ENCODE peak calls at places on chromosome 21, in six cellular contexts. Q, X, M, G, C and H are unnamed samples.

GRCh38 chr21:38159355-38159754 is 97.4 kb upstream of the KCNJ15 start:
- DNase-seq in Q (peak), X (peak), M (peak), G (peak), C (peak), H (peak)

GRCh38 chr21:41536076-41536826 is 28.3 kb upstream of the TMPRSS2 start:
- DNase-seq in Q (no peak), X (no peak), M (no peak), G (no peak), C (no peak), H (peak)

GRCh38 chr21:24456358-24456757 is 1150.9 kb downstream of the MRPL39 start:
- DNase-seq in Q (no peak), X (no peak), M (no peak), G (no peak), C (no peak), H (no peak)

GRCh38 chr21:19523731-19524130 is 1120.1 kb upstream of the TMPRSS15 start:
- DNase-seq in Q (no peak), X (no peak), M (no peak), G (peak), C (no peak), H (no peak)

GRCh38 chr21:45076245-45076661 is 1.9 kb downstream of the ADARB1 start:
- DNase-seq in Q (no peak), X (peak), M (peak), G (peak), C (no peak), H (no peak)

GRCh38 chr21:35628331-35628730 is 432.0 kb downstream of the SETD4 start:
- DNase-seq in Q (no peak), X (no peak), M (no peak), G (peak), C (no peak), H (peak)

GRCh38 chr21:46097826-46098286 is at the start of gene COL6A2:
- DNase-seq in Q (peak), X (peak), M (peak), G (peak), C (peak), H (peak)

GRCh38 chr21:15754640-15755039 is 24.9 kb downstream of the USP25 start:
- DNase-seq in Q (no peak), X (peak), M (no peak), G (peak), C (no peak), H (peak)

GRCh38 chr21:46392921-46393320 is 65.8 kb upstream of the DIP2A start:
- DNase-seq in Q (no peak), X (peak), M (no peak), G (no peak), C (no peak), H (no peak)

GRCh38 chr21:16551101-16551695 is 821.4 kb downstream of the USP25 start:
- DNase-seq in Q (no peak), X (no peak), M (no peak), G (no peak), C (no peak), H (no peak)

GRCh38 chr21:40839551-40839950 is 7.4 kb downstream of the DSCAM start:
- DNase-seq in Q (no peak), X (no peak), M (no peak), G (no peak), C (no peak), H (no peak)

GRCh38 chr21:46181436-46181835 is 2.8 kb downstream of the SPATC1L start:
- DNase-seq in Q (no peak), X (no peak), M (peak), G (no peak), C (no peak), H (no peak)

GRCh38 chr21:15617968-15618367 is 111.8 kb upstream of the USP25 start:
- DNase-seq in Q (peak), X (peak), M (no peak), G (peak), C (no peak), H (no peak)

GRCh38 chr21:45001134-45002095 is 61.6 kb downstream of the SLX9 start:
- DNase-seq in Q (no peak), X (peak), M (no peak), G (no peak), C (no peak), H (no peak)

GRCh38 chr21:45427331-45428271 is 22.6 kb downstream of the COL18A1 start:
- DNase-seq in Q (no peak), X (peak), M (peak), G (peak), C (no peak), H (peak)

GRCh38 chr21:45769239-45769758 is 125.8 kb downstream of the PCBP3 start:
- DNase-seq in Q (no peak), X (no peak), M (no peak), G (no peak), C (no peak), H (no peak)

GRCh38 chr21:41207401-41208388 is 39.7 kb downstream of the BACE2 start:
- DNase-seq in Q (no peak), X (peak), M (no peak), G (no peak), C (no peak), H (no peak)

GRCh38 chr21:43654806-43655489 is 4.3 kb downstream of the HSF2BP start:
- DNase-seq in Q (no peak), X (peak), M (no peak), G (no peak), C (no peak), H (no peak)

GRCh38 chr21:45433911-45434644 is 29.1 kb downstream of the COL18A1 start:
- DNase-seq in Q (no peak), X (no peak), M (no peak), G (no peak), C (no peak), H (no peak)

GRCh38 chr21:46424621-46425020 is 34.1 kb upstream of the DIP2A start:
- DNase-seq in Q (no peak), X (no peak), M (no peak), G (no peak), C (no peak), H (no peak)

GRCh38 chr21:44058652-44058964 is 46.5 kb downstream of the TRAPPC10 start:
- DNase-seq in Q (no peak), X (no peak), M (no peak), G (no peak), C (no peak), H (no peak)

GRCh38 chr21:44364151-44365053 is 11.0 kb downstream of the TRPM2 start:
- DNase-seq in Q (no peak), X (no peak), M (peak), G (no peak), C (no peak), H (no peak)

GRCh38 chr21:24514081-24514733 is 1093.1 kb downstream of the MRPL39 start:
- DNase-seq in Q (no peak), X (peak), M (no peak), G (no peak), C (no peak), H (no peak)

GRCh38 chr21:43600642-43601397 is 58.5 kb downstream of the HSF2BP start:
- DNase-seq in Q (no peak), X (peak), M (no peak), G (peak), C (no peak), H (peak)

GRCh38 chr21:41186763-41187536 is 19.0 kb downstream of the BACE2 start:
- DNase-seq in Q (no peak), X (no peak), M (peak), G (no peak), C (no peak), H (peak)

GRCh38 chr21:34545079-34545884 is 33.3 kb upstream of the KCNE1 start:
- DNase-seq in Q (no peak), X (peak), M (no peak), G (peak), C (no peak), H (peak)

GRCh38 chr21:38027901-38028300 is 111.6 kb upstream of the KCNJ6 start:
- DNase-seq in Q (no peak), X (no peak), M (no peak), G (no peak), C (no peak), H (no peak)

GRCh38 chr21:37917612-37918011 is 1.4 kb upstream of the KCNJ6 start:
- DNase-seq in Q (no peak), X (peak), M (no peak), G (peak), C (no peak), H (peak)

GRCh38 chr21:34765619-34766018 is 96.8 kb downstream of the CLIC6 start:
- DNase-seq in Q (no peak), X (no peak), M (no peak), G (no peak), C (no peak), H (no peak)

GRCh38 chr21:46199436-46200373 is 15.4 kb upstream of the SPATC1L start:
- DNase-seq in Q (no peak), X (peak), M (no peak), G (peak), C (no peak), H (no peak)

GRCh38 chr21:14773777-14774345 is 227.7 kb upstream of the SAMSN1 start:
- DNase-seq in Q (peak), X (no peak), M (peak), G (peak), C (peak), H (peak)

GRCh38 chr21:45876381-45877159 is 105.0 kb upstream of the COL6A1 start:
- DNase-seq in Q (peak), X (no peak), M (no peak), G (peak), C (no peak), H (no peak)

GRCh38 chr21:17775431-17776126 is 43.6 kb downstream of the C21orf91 start:
- DNase-seq in Q (no peak), X (no peak), M (no peak), G (no peak), C (no peak), H (no peak)

GRCh38 chr21:35191128-35191527 is 142.0 kb upstream of the RUNX1 start:
- DNase-seq in Q (no peak), X (no peak), M (no peak), G (no peak), C (no peak), H (no peak)

GRCh38 chr21:45767071-45768006 is 123.8 kb downstream of the PCBP3 start:
- DNase-seq in Q (no peak), X (peak), M (no peak), G (no peak), C (no peak), H (no peak)

GRCh38 chr21:17270234-17270633 is 242.6 kb upstream of the CXADR start:
- DNase-seq in Q (no peak), X (peak), M (no peak), G (peak), C (no peak), H (peak)

GRCh38 chr21:19268634-19269138 is 865.1 kb upstream of the TMPRSS15 start:
- DNase-seq in Q (no peak), X (no peak), M (no peak), G (no peak), C (no peak), H (no peak)

GRCh38 chr21:20882462-20883415 is 115.5 kb upstream of the NCAM2 start:
- DNase-seq in Q (peak), X (peak), M (peak), G (peak), C (peak), H (peak)

GRCh38 chr21:30329203-30329868 is 8.2 kb downstream of the KRTAP27-1 start:
- DNase-seq in Q (no peak), X (no peak), M (no peak), G (no peak), C (no peak), H (no peak)

DNA sequence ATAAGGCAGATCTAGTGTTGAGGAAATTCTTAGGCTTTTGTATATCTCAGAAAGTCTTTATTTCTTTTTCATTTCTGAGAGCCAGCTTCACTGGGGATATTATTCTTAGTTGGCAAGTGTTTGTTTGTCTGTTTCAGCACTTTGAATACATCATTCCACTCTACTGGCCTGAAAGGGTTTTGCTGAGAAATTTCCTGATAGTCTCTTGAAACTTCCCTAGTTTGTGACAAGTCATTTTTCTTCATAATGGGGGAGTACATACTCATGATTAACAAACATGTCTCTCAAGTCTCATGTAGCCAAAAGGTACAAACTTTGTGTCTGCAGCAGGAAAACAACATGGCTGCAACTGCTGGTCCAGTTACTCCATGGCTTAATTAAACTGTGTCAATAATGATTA is 6.3 kb upstream of the KRTAP26-1 start:
- DNase-seq in Q (no peak), X (no peak), M (no peak), G (no peak), C (no peak), H (no peak)
- H4K91ac ChIP-seq in Q (no peak), X (no peak), M (no peak), G (no peak), C (no peak), H (no peak)

GRCh38 chr21:36800734-36801133 is 101.8 kb downstream of the SIM2 start:
- DNase-seq in Q (no peak), X (no peak), M (no peak), G (no peak), C (no peak), H (no peak)

GRCh38 chr21:36796070-36796469 is 97.2 kb downstream of the SIM2 start:
- DNase-seq in Q (no peak), X (no peak), M (no peak), G (no peak), C (no peak), H (no peak)

GRCh38 chr21:36803051-36803709 is 104.3 kb downstream of the SIM2 start:
- DNase-seq in Q (no peak), X (no peak), M (no peak), G (no peak), C (no peak), H (no peak)

GRCh38 chr21:36799869-36800268 is 101.0 kb downstream of the SIM2 start:
- DNase-seq in Q (no peak), X (peak), M (no peak), G (peak), C (no peak), H (no peak)

DNA sequence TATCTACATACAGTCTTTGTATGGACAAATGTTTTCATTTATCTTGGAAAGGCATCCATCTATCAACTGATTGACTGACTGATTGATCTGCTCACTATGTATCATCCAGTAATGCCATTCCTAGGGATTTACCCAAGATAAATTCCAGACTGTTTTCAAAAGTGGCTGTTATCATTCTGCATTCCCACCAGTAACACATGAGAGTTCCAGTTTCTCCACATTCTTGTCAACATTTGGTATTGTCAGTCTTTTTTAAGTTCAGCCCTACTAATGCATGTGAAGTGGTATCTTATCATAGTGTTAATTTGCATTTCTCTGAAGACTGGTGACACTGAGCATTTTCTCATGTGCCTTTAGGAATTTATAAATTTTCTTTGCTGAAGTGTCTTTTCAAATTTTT is 99.5 kb downstream of the SIM2 start:
- DNase-seq in Q (no peak), X (no peak), M (no peak), G (no peak), C (no peak), H (peak)
- H3K18ac ChIP-seq in Q (no peak), X (no peak), M (no peak), G (no peak), C (no peak), H (no peak)

GRCh38 chr21:26224351-26224750 is 53.8 kb upstream of the APP start:
- DNase-seq in Q (no peak), X (no peak), M (no peak), G (no peak), C (no peak), H (no peak)
- H4K91ac ChIP-seq in Q (no peak), X (no peak), M (no peak), G (no peak), C (no peak), H (no peak)

DNA sequence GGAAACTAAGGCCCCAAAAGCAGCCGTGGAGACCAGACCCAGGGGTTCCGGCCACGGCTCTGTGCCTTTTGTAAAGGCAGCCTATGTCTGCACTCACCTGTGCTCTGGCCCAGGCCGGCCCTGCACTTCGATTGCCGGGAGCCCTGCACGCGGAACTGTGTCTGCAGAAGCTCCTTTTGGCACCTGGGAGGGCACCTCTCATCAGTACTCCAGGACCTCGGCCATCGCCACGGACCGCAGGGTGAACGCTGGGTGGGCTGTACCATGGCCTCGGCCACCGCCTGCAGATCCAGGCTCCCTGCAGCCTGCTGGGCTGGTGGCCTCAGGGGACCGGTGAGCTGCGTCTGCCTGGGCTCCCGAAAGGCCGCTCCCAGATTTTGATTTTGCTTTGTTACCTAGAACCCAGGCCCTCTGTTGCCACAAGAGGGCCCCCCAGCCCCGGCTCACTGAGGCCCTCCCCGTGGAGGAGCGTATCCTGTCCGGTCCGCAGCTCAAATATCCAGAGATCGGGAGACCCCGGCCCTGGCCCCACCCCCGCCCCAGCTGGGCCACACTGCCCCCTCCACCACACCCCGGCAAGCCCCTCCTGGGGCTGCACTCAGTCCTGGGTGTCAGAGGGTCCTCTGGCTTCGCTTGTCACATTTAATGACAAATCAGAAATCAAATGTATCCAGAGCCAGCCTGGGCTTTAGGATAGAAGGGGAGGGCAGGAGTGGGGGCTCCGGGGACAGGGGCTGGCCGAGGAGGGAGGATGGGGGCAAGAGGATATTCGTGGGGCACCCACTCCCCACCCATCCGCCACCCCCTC is 60.2 kb upstream of the PDE9A start:
- DNase-seq in Q (peak), X (peak), M (peak), G (peak), C (peak), H (peak)
- H3K18ac ChIP-seq in Q (peak), X (no peak), M (no peak), G (peak), C (no peak), H (no peak)

GRCh38 chr21:33089439-33089838 is 19.5 kb downstream of the OLIG1 start:
- DNase-seq in Q (no peak), X (no peak), M (no peak), G (no peak), C (no peak), H (peak)

DNA sequence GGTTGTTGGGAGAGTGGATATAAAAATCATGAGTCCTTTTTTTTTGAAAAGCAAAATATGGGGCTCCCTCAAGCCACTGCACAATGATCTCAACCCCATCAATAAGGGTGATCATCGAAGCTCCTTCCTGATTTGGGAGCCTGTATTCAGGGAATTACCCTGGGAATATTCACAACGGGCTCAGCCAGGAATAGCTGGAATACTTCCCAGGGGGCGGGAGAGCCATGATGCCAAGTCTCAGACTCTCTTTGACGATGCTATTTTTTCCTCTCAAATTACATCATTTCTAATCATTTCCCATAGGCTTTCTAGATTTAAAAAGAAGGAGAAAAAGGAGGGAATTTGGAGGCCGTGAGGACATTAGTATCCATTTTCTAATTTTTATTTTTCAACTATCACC is 18.4 kb downstream of the OLIG1 start:
- DNase-seq in Q (no peak), X (no peak), M (no peak), G (no peak), C (no peak), H (no peak)
- H4K91ac ChIP-seq in Q (no peak), X (no peak), M (no peak), G (no peak), C (no peak), H (no peak)

GRCh38 chr21:39348040-39348354 is 891 bp downstream of the HMGN1 start:
- DNase-seq in Q (no peak), X (no peak), M (no peak), G (no peak), C (no peak), H (peak)
- H3K18ac ChIP-seq in Q (peak), X (peak), M (peak), G (peak), C (peak), H (peak)

GRCh38 chr21:31442339-31442738 is 98.3 kb upstream of the TIAM1 start:
- DNase-seq in Q (no peak), X (no peak), M (no peak), G (no peak), C (no peak), H (peak)
- H4K91ac ChIP-seq in Q (no peak), X (no peak), M (no peak), G (no peak), C (no peak), H (no peak)